ENCODE peak calls at places on chromosomes 12 and 14, in nine cellular contexts. X is CD8-positive, alpha-beta T cell; R is neural progenitor cell; H is gastrocnemius medialis; K is left lung; N is vagina; D is thoracic aorta; L is heart right ventricle; Z is uterus. S is an unnamed sample. For H3K4me1, the result is how much of the 10 kb centered on the place peaks cover.

GRCh38 chr14:50101417-50101816 is 15.0 kb downstream of the VCPKMT start:
- DNase-seq in X (no peak), R (no peak), H (no peak), K (no peak), N (no peak), D (no peak), L (no peak), Z (no peak), S (no peak)

GRCh38 chr14:34496679-34497513 is 34.9 kb upstream of the SPTSSA start:
- DNase-seq in X (no peak), R (peak), H (peak), K (no peak), N (peak), D (peak), L (peak), Z (peak), S (peak)

GRCh38 chr12:52356762-52357580 is 10.3 kb downstream of the KRT85 start:
- DNase-seq in X (no peak), R (no peak), H (no peak), K (no peak), N (no peak), D (no peak), L (no peak), Z (no peak), S (no peak)

GRCh38 chr12:1656894-1657293 is 27.9 kb downstream of the WNT5B start:
- DNase-seq in X (no peak), R (no peak), H (no peak), K (no peak), N (no peak), D (no peak), L (no peak), Z (no peak), S (no peak)

GRCh38 chr14:100962494-100962893 is 59.0 kb upstream of the RTL1 start:
- DNase-seq in X (no peak), R (no peak), H (no peak), K (no peak), N (no peak), D (no peak), L (no peak), Z (no peak), S (no peak)

GRCh38 chr12:46214668-46215429 is 54.0 kb downstream of the SLC38A1 start:
- DNase-seq in X (peak), R (no peak), H (no peak), K (no peak), N (no peak), D (no peak), L (no peak), Z (no peak), S (no peak)

GRCh38 chr12:54725233-54725843 is 77.2 kb upstream of the DCD start:
- DNase-seq in X (no peak), R (peak), H (no peak), K (no peak), N (no peak), D (no peak), L (no peak), Z (no peak), S (no peak)

GRCh38 chr12:57630891-57631433 is 2.0 kb downstream of the B4GALNT1 start:
- DNase-seq in X (no peak), R (peak), H (no peak), K (no peak), N (peak), D (no peak), L (no peak), Z (no peak), S (no peak)

GRCh38 chr12:613996-614726 is 49.1 kb downstream of the NINJ2 start:
- DNase-seq in X (no peak), R (peak), H (no peak), K (no peak), N (no peak), D (no peak), L (no peak), Z (no peak), S (no peak)

GRCh38 chr12:44774815-44775411 is 101.2 kb downstream of the NELL2 start:
- DNase-seq in X (peak), R (peak), H (no peak), K (peak), N (no peak), D (no peak), L (no peak), Z (no peak), S (peak)

GRCh38 chr14:42947991-42948390 is 1341.3 kb downstream of the LRFN5 start:
- DNase-seq in X (no peak), R (no peak), H (no peak), K (no peak), N (no peak), D (no peak), L (no peak), Z (no peak), S (no peak)

GRCh38 chr14:72544615-72545387 is 349.1 kb downstream of the DPF3 start:
- DNase-seq in X (no peak), R (peak), H (no peak), K (no peak), N (no peak), D (no peak), L (no peak), Z (no peak), S (no peak)

GRCh38 chr12:110957159-110957558 is 36.8 kb upstream of the MYL2 start:
- DNase-seq in X (no peak), R (no peak), H (no peak), K (no peak), N (no peak), D (no peak), L (no peak), Z (no peak), S (no peak)

GRCh38 chr12:110088936-110089335 is 35.2 kb upstream of the IFT81 start:
- DNase-seq in X (no peak), R (no peak), H (no peak), K (no peak), N (no peak), D (no peak), L (no peak), Z (no peak), S (no peak)

GRCh38 chr12:1926274-1926673 is 7.8 kb upstream of the CACNA2D4 start:
- DNase-seq in X (no peak), R (no peak), H (peak), K (no peak), N (peak), D (no peak), L (no peak), Z (no peak), S (no peak)

GRCh38 chr14:99560946-99561683 is 42.9 kb downstream of the CCDC85C start:
- DNase-seq in X (no peak), R (no peak), H (no peak), K (no peak), N (no peak), D (no peak), L (no peak), Z (no peak), S (no peak)

GRCh38 chr12:48671231-48671856 is 10.7 kb downstream of the KANSL2 start:
- DNase-seq in X (no peak), R (no peak), H (peak), K (no peak), N (no peak), D (no peak), L (no peak), Z (no peak), S (peak)

GRCh38 chr12:62505786-62506185 is 39.2 kb downstream of the MON2 start:
- DNase-seq in X (no peak), R (no peak), H (no peak), K (no peak), N (no peak), D (no peak), L (no peak), Z (no peak), S (no peak)

GRCh38 chr14:58787601-58788000 is 149.8 kb downstream of the DACT1 start:
- DNase-seq in X (no peak), R (no peak), H (no peak), K (no peak), N (no peak), D (no peak), L (no peak), Z (no peak), S (no peak)

GRCh38 chr12:79665488-79665887 is 25.3 kb downstream of the PAWR start:
- DNase-seq in X (no peak), R (no peak), H (no peak), K (no peak), N (no peak), D (no peak), L (no peak), Z (no peak), S (no peak)

GRCh38 chr12:116508145-116509121 is 50.7 kb upstream of the MAP1LC3B2 start:
- DNase-seq in X (no peak), R (peak), H (no peak), K (peak), N (no peak), D (no peak), L (peak), Z (peak), S (no peak)

GRCh38 chr14:96761066-96761465 is 36.1 kb upstream of the VRK1 start:
- DNase-seq in X (no peak), R (no peak), H (no peak), K (no peak), N (no peak), D (no peak), L (no peak), Z (no peak), S (no peak)

GRCh38 chr12:49980501-49981158 is 7.9 kb downstream of the AQP6 start:
- DNase-seq in X (no peak), R (peak), H (no peak), K (no peak), N (no peak), D (no peak), L (no peak), Z (no peak), S (no peak)

GRCh38 chr12:2247109-2247508 is 194.3 kb downstream of the CACNA1C start:
- DNase-seq in X (no peak), R (no peak), H (no peak), K (no peak), N (no peak), D (no peak), L (no peak), Z (no peak), S (no peak)

GRCh38 chr12:65628061-65628460 is 196.2 kb upstream of the HMGA2 start:
- DNase-seq in X (no peak), R (no peak), H (no peak), K (no peak), N (no peak), D (no peak), L (no peak), Z (no peak), S (no peak)

GRCh38 chr12:113881588-113881987 is 84.5 kb downstream of the RBM19 start:
- DNase-seq in X (no peak), R (no peak), H (no peak), K (no peak), N (no peak), D (no peak), L (no peak), Z (no peak), S (no peak)
- H3K27ac ChIP-seq in X (no peak), R (no peak), H (no peak), K (no peak), N (no peak), D (no peak), L (no peak), Z (no peak), S (no peak)

GRCh38 chr14:73752297-73752992 is 38.3 kb upstream of the PNMA1 start:
- DNase-seq in X (peak), R (peak), H (no peak), K (no peak), N (no peak), D (peak), L (peak), Z (peak), S (no peak)
- H3K4me1 ChIP-seq in X (half or more), R (under half), H (half or more), K (half or more), N (half or more), D (half or more), L (half or more), Z (half or more), S (half or more)

DNA sequence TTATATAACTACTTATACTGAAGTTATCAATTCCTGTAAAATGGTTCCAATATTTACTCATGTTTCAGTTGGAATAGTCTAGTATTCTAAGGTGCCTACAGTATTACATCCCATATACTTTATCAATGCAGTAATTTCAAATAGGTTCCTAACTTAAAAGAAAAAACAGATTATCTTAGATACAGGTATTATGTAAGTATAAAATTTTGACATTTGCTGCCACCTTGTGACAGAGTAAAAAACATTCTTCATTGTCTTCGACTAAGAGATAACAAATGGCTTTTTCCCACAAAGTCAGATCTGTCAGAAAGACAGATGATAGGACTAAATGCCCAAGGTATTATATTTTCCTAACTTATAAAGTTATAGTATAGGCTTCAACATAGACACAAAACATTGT is 78.7 kb downstream of the TXNDC16 start:
- DNase-seq in X (no peak), R (peak), H (no peak), K (no peak), N (no peak), D (no peak), L (no peak), Z (no peak), S (no peak)
- TF ChIP-seq CTCF in X (peak), R (peak), H (no peak), K (peak), N (peak), D (no peak), L (peak), Z (peak), S (peak)

GRCh38 chr14:26841920-26842741 is 244.3 kb upstream of the NOVA1 start:
- DNase-seq in X (no peak), R (no peak), H (peak), K (no peak), N (peak), D (no peak), L (peak), Z (peak), S (peak)
- H3K27ac ChIP-seq in X (no peak), R (no peak), H (peak), K (peak), N (peak), D (peak), L (peak), Z (peak), S (peak)

DNA sequence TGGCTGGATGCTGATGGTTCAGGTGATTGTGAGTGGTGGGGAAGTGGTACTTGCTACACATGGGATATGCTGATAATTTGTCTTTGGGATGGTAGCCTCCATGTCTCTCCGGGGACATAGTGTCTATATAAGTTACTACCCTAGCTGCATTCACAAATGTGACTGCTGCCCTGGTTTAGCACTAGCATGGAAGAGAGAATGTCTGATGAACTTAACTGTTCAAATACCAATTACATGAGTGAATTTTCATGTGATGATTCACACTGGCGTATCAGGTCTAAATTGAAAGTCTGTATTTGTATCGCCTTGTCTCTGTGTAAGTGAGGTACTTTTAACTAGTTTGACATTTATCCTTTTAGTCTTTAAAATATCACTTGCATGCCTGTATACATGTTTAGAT is 34.4 kb downstream of the ATF7IP start:
- DNase-seq in X (no peak), R (no peak), H (no peak), K (no peak), N (no peak), D (no peak), L (no peak), Z (no peak), S (peak)
- H3K4me1 ChIP-seq in X (half or more), R (under half), H (under half), K (under half), N (under half), D (under half), L (under half), Z (under half), S (under half)

S was measured in foreskin keratinocyte.